ENCODE peak calls at places on chromosomes 4 and X, in ten cellular contexts. G, M, U, P, Y, Z, A, H, E and V are unnamed samples.

GRCh38 chr4:44149242-44149641 is 299.4 kb downstream of the KCTD8 start:
- DNase-seq in G (no peak), M (no peak), U (peak; percentile 21), P (no peak), Y (no peak), Z (no peak), A (no peak), H (no peak), E (no peak), V (no peak)

GRCh38 chrX:154460326-154460725 is 2.2 kb downstream of the PLXNA3 start:
- DNase-seq in G (no peak), M (no peak), U (no peak), P (no peak), Y (no peak), Z (no peak), A (no peak), H (no peak), E (no peak), V (no peak)

GRCh38 chr4:22521240-22521639 is 5.4 kb upstream of the ADGRA3 start:
- DNase-seq in G (no peak), M (no peak), U (no peak), P (no peak), Y (no peak), Z (no peak), A (peak; percentile 26), H (no peak), E (no peak), V (no peak)

GRCh38 chr4:130699004-130699403 is 1603.1 kb downstream of the C4orf33 start:
- DNase-seq in G (no peak), M (no peak), U (no peak), P (no peak), Y (no peak), Z (no peak), A (no peak), H (no peak), E (no peak), V (no peak)

GRCh38 chr4:2241410-2242353 is at the start of the genes HAUS3 and POLN:
- DNase-seq in G (peak; percentile 99), M (peak; percentile 87), U (peak; percentile 98), P (peak; percentile 99), Y (peak; percentile 70), Z (peak; percentile 98), A (peak; percentile 98), H (peak; percentile 99), E (peak; percentile 99), V (peak; percentile 96)

GRCh38 chr4:2141022-2141761 is 82.1 kb downstream of the NAT8L start:
- DNase-seq in G (no peak), M (no peak), U (no peak), P (no peak), Y (no peak), Z (no peak), A (no peak), H (no peak), E (no peak), V (peak; percentile 33)

GRCh38 chr4:119139822-119140252 is 4.2 kb downstream of the MYOZ2 start:
- DNase-seq in G (peak; percentile 45), M (no peak), U (peak; percentile 19), P (no peak), Y (no peak), Z (no peak), A (no peak), H (no peak), E (no peak), V (no peak)

GRCh38 chr4:141731481-141731880 is 95.1 kb downstream of the IL15 start:
- DNase-seq in G (no peak), M (no peak), U (no peak), P (no peak), Y (no peak), Z (no peak), A (peak; percentile 5), H (no peak), E (no peak), V (no peak)

GRCh38 chr4:82726601-82727000 is 72.0 kb downstream of the SCD5 start:
- DNase-seq in G (no peak), M (no peak), U (no peak), P (no peak), Y (no peak), Z (no peak), A (no peak), H (no peak), E (no peak), V (no peak)

GRCh38 chr4:174066806-174067205 is 216.7 kb downstream of the FBXO8 start:
- DNase-seq in G (no peak), M (no peak), U (no peak), P (no peak), Y (no peak), Z (no peak), A (no peak), H (no peak), E (no peak), V (no peak)